ENCODE peak calls at places on chromosomes 13 and 19, in seven cellular contexts. L, Q, N, W, V, Y and G are unnamed samples.

GRCh38 chr13:71018544-71018943 is 848.5 kb downstream of the DACH1 start:
- DNase-seq in L (no peak), Q (no peak), N (no peak), W (no peak), V (no peak), Y (no peak), G (no peak)

GRCh38 chr13:91960947-91961346 is 562.5 kb downstream of the GPC5 start:
- DNase-seq in L (no peak), Q (no peak), N (no peak), W (no peak), V (no peak), Y (no peak), G (no peak)

GRCh38 chr19:3370214-3370720 is 3.9 kb downstream of the NFIC start:
- DNase-seq in L (no peak), Q (no peak), N (peak), W (no peak), V (no peak), Y (no peak), G (no peak)

GRCh38 chr19:33216198-33216830 is 9.3 kb downstream of the SLC7A10 start:
- DNase-seq in L (no peak), Q (no peak), N (peak), W (no peak), V (no peak), Y (no peak), G (no peak)

GRCh38 chr13:91609353-91609752 is 210.9 kb downstream of the GPC5 start:
- DNase-seq in L (no peak), Q (no peak), N (no peak), W (no peak), V (no peak), Y (no peak), G (no peak)

GRCh38 chr19:10102787-10103236 is 334 bp upstream of the ANGPTL6 start:
- DNase-seq in L (no peak), Q (peak), N (no peak), W (no peak), V (no peak), Y (no peak), G (no peak)

GRCh38 chr13:32019612-32020233 is 11.9 kb upstream of the FRY start:
- DNase-seq in L (peak), Q (peak), N (peak), W (peak), V (no peak), Y (peak), G (peak)

GRCh38 chr13:83880275-83881027 is 1.8 kb downstream of the SLITRK1 start:
- DNase-seq in L (no peak), Q (no peak), N (peak), W (no peak), V (no peak), Y (no peak), G (no peak)

GRCh38 chr19:23665651-23666410 is 21.2 kb downstream of the ZNF675 start:
- DNase-seq in L (no peak), Q (no peak), N (peak), W (no peak), V (no peak), Y (no peak), G (no peak)

GRCh38 chr19:11091343-11092153 is 2.3 kb downstream of the LDLR start:
- DNase-seq in L (peak), Q (peak), N (peak), W (peak), V (no peak), Y (peak), G (no peak)

GRCh38 chr13:30142502-30143211 is 164.7 kb downstream of the KATNAL1 start:
- DNase-seq in L (peak), Q (no peak), N (peak), W (peak), V (no peak), Y (peak), G (peak)

DNA sequence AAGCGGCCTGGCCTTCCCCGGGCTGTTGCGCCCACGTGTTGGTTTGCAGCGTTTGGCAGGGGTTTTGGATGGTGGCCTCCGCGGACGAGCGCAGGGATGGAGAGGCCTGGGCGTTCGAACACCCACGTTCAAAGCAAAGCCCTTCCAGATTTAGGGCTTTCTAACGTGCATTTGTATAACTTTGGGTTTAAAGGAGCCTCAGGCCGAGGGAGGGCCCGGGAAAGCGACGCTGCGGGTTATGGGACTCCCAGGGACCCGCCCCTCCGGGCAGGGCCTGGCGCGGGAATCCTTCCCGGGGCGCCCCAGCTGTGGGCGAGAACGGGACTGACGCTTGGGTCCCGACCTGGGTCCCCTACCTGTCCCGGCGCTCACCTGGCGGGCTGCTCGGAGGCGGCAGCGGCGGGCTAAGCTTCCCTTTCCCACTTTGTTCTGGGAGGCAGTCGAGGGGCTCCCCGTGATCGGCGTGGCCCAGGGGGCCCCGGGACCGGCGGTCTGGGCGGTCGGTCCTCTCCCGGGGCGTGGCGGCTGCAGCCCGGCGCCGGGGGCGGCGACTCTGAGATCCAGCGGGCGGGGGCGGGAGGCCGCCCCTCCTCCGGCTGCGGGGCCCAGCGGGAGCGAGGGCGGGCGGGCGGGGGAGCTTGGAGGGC is at the start of gene FBXO17:
- DNase-seq in L (peak), Q (peak), N (peak), W (peak), V (no peak), Y (no peak), G (no peak)
- TF ChIP-seq POLR2AphosphoS5 in L (peak), Q (no peak), N (peak), W (peak), V (no peak), Y (peak), G (peak)

DNA sequence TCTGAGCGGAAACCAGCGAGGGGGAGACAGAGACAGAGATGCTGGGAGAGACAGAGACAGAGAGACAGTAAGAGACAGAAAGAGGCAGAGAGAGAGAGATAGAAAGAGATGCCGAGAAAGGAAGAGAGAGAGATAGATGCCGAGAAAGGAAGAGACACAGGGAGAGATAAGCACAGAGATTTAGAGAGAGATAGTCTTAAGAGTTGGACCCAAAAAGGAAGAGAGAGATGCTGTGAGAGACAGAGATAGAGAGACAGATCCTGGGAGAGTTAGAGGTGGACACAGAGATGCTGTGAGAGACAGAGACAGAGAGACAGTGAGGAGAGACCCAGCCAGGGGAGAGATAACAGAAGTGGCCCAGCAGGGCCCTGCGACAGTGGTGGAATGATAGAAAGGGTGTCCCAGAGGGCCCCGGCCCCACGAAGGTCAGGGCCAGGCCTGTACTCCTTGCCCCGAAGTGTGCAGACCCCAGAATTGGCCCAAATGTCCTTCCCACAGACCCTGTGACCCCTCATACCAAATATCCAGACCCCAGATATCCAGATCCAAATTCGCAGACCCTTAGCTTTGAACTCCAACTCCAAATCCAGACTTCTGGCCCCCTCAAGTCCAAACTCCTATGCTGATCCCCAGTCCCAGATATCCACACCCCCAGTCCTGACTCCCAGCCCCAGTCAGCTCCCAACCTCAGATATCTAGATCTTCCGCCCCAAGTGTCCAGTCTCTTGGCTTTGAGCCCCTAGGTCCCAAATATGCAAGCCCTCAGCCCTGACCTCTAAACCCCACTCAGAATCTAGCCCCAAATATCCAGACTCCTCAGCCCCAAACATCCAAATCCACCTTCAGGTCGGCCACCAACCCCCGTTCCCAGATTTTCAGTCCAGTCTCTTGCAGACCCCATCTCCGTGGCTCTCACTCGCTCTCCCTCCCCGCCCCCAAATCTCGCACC is 1.1 kb downstream of the ERFL start:
- DNase-seq in L (no peak), Q (no peak), N (no peak), W (no peak), V (no peak), Y (no peak), G (no peak)
- TF ChIP-seq EZH2 in L (no peak), Q (no peak), N (peak), W (peak), V (peak), Y (no peak), G (no peak)

GRCh38 chr19:2012941-2013682 is 2.4 kb downstream of the BTBD2 start:
- DNase-seq in L (no peak), Q (no peak), N (no peak), W (no peak), V (no peak), Y (no peak), G (no peak)
- H3K4me3 ChIP-seq in L (no peak), Q (no peak), N (no peak), W (no peak), V (no peak), Y (no peak), G (no peak)

GRCh38 chr19:50419022-50419579 is 363 bp downstream of the SPIB start:
- DNase-seq in L (no peak), Q (no peak), N (peak), W (no peak), V (no peak), Y (no peak), G (no peak)
- TF ChIP-seq POLR2AphosphoS5 in L (no peak), Q (no peak), N (no peak), W (no peak), V (no peak), Y (no peak), G (no peak)

GRCh38 chr13:27918041-27918917 is 1.5 kb upstream of the PDX1 start:
- DNase-seq in L (no peak), Q (no peak), N (peak), W (no peak), V (no peak), Y (no peak), G (no peak)
- TF ChIP-seq EZH2 in L (no peak), Q (no peak), N (peak), W (peak), V (peak), Y (no peak), G (no peak)

DNA sequence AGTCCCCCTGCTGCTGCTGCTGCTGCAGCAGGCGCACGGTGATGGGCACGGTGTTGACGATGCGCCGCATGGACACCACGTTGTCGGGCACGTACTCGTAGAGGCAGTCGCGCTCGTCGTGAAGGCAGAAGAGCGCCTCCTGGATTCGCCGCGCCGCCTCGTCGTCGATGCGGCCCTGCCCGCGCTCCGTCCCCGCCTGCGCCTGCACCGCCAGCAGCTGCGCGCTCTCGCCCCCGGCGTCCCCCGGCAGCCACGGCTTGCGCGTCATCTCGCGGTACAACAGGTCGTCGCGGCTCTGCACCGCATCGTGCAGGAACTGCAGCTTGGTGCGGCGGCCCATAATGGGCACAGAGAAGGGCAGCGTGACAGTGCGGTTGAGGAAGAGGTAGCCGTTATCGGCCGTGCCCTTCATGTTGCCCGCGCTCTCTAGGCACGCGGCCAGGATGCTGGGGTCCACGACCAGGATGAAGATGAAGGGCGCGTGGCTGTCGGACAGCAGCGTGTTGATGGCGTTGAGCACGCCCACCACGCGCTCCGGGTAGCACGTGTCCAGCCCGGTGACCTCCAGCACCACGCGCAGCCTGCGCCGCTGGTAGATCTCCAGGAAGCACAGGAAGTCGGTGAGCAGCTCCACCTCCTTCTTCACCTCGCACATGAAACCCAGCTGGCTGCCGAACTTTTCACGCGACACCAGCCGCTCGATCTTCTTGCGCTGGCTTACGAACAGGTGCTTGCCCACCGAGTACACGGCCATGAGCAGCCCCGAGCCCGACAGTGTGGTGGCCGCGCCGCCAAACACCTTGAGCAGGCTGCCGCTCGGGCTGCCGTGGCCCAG is 8.1 kb downstream of the NKPD1 start:
- DNase-seq in L (no peak), Q (no peak), N (peak), W (peak), V (no peak), Y (no peak), G (no peak)
- H3K4me3 ChIP-seq in L (no peak), Q (no peak), N (peak), W (peak), V (peak), Y (no peak), G (no peak)

GRCh38 chr13:48094781-48095502 is at the start of gene MED4:
- DNase-seq in L (peak), Q (peak), N (peak), W (peak), V (peak), Y (peak), G (peak)
- TF ChIP-seq POLR2AphosphoS5 in L (peak), Q (peak), N (peak), W (peak), V (peak), Y (peak), G (peak)

DNA sequence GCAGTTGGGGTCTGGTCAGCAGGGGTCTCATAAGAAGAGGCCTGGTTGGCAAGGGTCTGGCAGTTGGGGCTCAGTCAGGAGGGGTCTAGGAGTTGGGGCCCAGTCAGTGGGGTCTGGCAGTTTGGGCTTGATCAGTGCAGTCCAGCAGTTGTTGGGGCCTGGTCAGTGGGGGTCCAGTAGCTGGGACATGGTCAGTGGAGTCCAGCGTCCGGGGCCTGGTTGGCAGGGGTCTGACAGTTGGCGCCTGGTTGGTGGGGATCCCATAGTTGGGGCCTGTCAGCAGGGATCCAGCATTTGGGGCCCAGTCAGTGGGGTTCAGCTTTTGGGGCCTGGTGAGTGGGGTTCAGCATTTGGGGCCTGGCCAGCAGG is 60.5 kb upstream of the TPM4 start:
- DNase-seq in L (no peak), Q (no peak), N (no peak), W (no peak), V (no peak), Y (no peak), G (no peak)
- TF ChIP-seq EZH2 in L (no peak), Q (no peak), N (no peak), W (no peak), V (no peak), Y (no peak), G (no peak)

GRCh38 chr13:113168211-113168610 is 9.8 kb downstream of the PROZ start:
- DNase-seq in L (no peak), Q (no peak), N (no peak), W (no peak), V (no peak), Y (no peak), G (no peak)

GRCh38 chr13:113167575-113167974 is 9.1 kb downstream of the PROZ start:
- DNase-seq in L (no peak), Q (no peak), N (no peak), W (no peak), V (no peak), Y (no peak), G (no peak)

GRCh38 chr13:113166681-113167080 is 8.2 kb downstream of the PROZ start:
- DNase-seq in L (no peak), Q (no peak), N (no peak), W (no peak), V (no peak), Y (no peak), G (no peak)

GRCh38 chr13:113164492-113164891 is 6.0 kb downstream of the PROZ start:
- DNase-seq in L (no peak), Q (no peak), N (no peak), W (no peak), V (no peak), Y (no peak), G (no peak)

GRCh38 chr13:113166266-113166665 is 7.8 kb downstream of the PROZ start:
- DNase-seq in L (no peak), Q (no peak), N (no peak), W (no peak), V (no peak), Y (no peak), G (no peak)
- H3K4me3 ChIP-seq in L (no peak), Q (no peak), N (no peak), W (no peak), V (no peak), Y (no peak), G (no peak)

DNA sequence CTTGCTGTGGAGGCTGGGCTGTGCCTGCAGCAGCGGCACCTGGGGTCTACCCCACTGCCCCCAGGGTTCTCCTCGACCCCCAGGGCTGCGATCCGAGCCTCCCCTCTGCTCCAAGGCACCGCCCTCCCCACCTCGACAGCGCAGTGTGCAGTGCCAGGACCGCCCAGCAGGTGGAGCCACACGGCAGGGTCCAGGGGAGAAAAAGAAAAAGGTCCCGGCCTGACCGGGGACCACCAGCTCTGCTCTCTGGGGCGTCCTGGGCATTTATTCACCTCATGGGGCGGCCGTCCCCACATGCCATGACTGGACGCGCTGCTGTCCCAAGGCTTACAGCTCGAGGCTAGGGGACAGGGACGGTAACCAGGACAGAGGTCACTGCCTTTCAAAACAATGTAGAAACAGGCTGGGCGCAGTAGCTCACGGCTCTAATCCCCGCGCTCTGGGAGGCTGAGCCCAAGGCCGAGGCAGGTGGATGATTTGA is 10.6 kb downstream of the REXO1 start:
- DNase-seq in L (peak), Q (peak), N (peak), W (peak), V (no peak), Y (no peak), G (no peak)
- TF ChIP-seq POLR2AphosphoS5 in L (no peak), Q (no peak), N (no peak), W (no peak), V (no peak), Y (no peak), G (no peak)